ENCODE peak calls at places on chromosomes 7 and 10, in seven cellular contexts. B is tibial nerve, X is BJ, C is heart right ventricle, G is left ventricle myocardium inferior, V is mesendoderm, I is GM23338. D is an unnamed sample. For H3K36me3, the result is how much of the 10 kb centered on the place peaks cover.

GRCh38 chr10:10630281-10630680 is 387.4 kb upstream of the CELF2 start:
- DNase-seq in B (no peak), X (no peak), C (no peak), G (no peak), V (peak), I (no peak), D (no peak)

GRCh38 chr7:150964593-150965111 is 13.5 kb downstream of the KCNH2 start:
- DNase-seq in B (no peak), X (no peak), C (peak), G (peak), V (peak), I (peak), D (peak)

GRCh38 chr7:156833311-156833710 is 59.7 kb downstream of the LMBR1 start:
- DNase-seq in B (no peak), X (no peak), C (no peak), G (no peak), V (no peak), I (no peak), D (no peak)

GRCh38 chr10:28248092-28248491 is 54.8 kb downstream of the MPP7 start:
- DNase-seq in B (no peak), X (peak), C (peak), G (no peak), V (no peak), I (no peak), D (no peak)

GRCh38 chr7:12939694-12940093 is 252.3 kb downstream of the ARL4A start:
- DNase-seq in B (no peak), X (no peak), C (no peak), G (no peak), V (no peak), I (no peak), D (no peak)

GRCh38 chr7:104548861-104549260 is 220.5 kb downstream of the LHFPL3 start:
- DNase-seq in B (no peak), X (no peak), C (no peak), G (no peak), V (peak), I (peak), D (peak)

GRCh38 chr7:17903337-17903736 is 37.0 kb downstream of the SNX13 start:
- DNase-seq in B (no peak), X (no peak), C (no peak), G (no peak), V (no peak), I (no peak), D (no peak)

GRCh38 chr7:20440472-20441105 is 109.9 kb downstream of the ITGB8 start:
- DNase-seq in B (no peak), X (no peak), C (no peak), G (no peak), V (peak), I (peak), D (peak)

GRCh38 chr10:53025172-53025651 is 252.6 kb upstream of the MBL2 start:
- DNase-seq in B (no peak), X (no peak), C (no peak), G (no peak), V (no peak), I (peak), D (no peak)

GRCh38 chr7:27164381-27165088 is 802 bp downstream of the HOXA9 start:
- DNase-seq in B (no peak), X (no peak), C (no peak), G (peak), V (peak), I (peak), D (peak)

GRCh38 chr7:66741706-66742053 is 1.1 kb downstream of the RABGEF1 start:
- DNase-seq in B (no peak), X (no peak), C (no peak), G (no peak), V (no peak), I (no peak), D (no peak)

GRCh38 chr10:2278391-2278790 is 541.1 kb upstream of the ADARB2 start:
- DNase-seq in B (no peak), X (no peak), C (no peak), G (no peak), V (no peak), I (no peak), D (no peak)

GRCh38 chr10:79074732-79075131 is 6.0 kb downstream of the ZMIZ1 start:
- DNase-seq in B (no peak), X (no peak), C (no peak), G (no peak), V (no peak), I (no peak), D (no peak)

GRCh38 chr7:65827366-65827765 is 45.5 kb upstream of the VKORC1L1 start:
- DNase-seq in B (no peak), X (no peak), C (no peak), G (no peak), V (no peak), I (no peak), D (no peak)

GRCh38 chr7:22083711-22084289 is 138.1 kb upstream of the CDCA7L start:
- DNase-seq in B (no peak), X (no peak), C (no peak), G (no peak), V (no peak), I (peak), D (no peak)

GRCh38 chr7:21086688-21087087 is 300.0 kb upstream of the SP8 start:
- DNase-seq in B (no peak), X (no peak), C (no peak), G (no peak), V (no peak), I (no peak), D (no peak)

GRCh38 chr7:72019436-72019835 is 392.7 kb downstream of the CALN1 start:
- DNase-seq in B (no peak), X (no peak), C (no peak), G (no peak), V (no peak), I (no peak), D (no peak)

GRCh38 chr10:339038-339391 is 203.8 kb downstream of the ZMYND11 start:
- DNase-seq in B (no peak), X (no peak), C (no peak), G (no peak), V (no peak), I (no peak), D (peak)

GRCh38 chr10:49368256-49368655 is 27.6 kb downstream of the DRGX start:
- DNase-seq in B (no peak), X (no peak), C (no peak), G (no peak), V (no peak), I (no peak), D (no peak)

GRCh38 chr10:80474597-80474910 is 20.4 kb downstream of the TSPAN14 start:
- DNase-seq in B (no peak), X (no peak), C (no peak), G (no peak), V (peak), I (no peak), D (no peak)

GRCh38 chr10:72387187-72387586 is 32.5 kb upstream of the DNAJB12 start:
- DNase-seq in B (no peak), X (no peak), C (no peak), G (no peak), V (peak), I (no peak), D (no peak)

GRCh38 chr10:117543999-117544728 is 1.6 kb downstream of the EMX2 start:
- DNase-seq in B (no peak), X (no peak), C (no peak), G (no peak), V (peak), I (peak), D (no peak)
- H3K4me3 ChIP-seq in B (peak), X (peak), C (peak), G (peak), V (no peak), I (peak), D (no peak)

GRCh38 chr10:32951111-32951510 is 6.9 kb downstream of the ITGB1 start:
- DNase-seq in B (no peak), X (no peak), C (no peak), G (no peak), V (no peak), I (no peak), D (no peak)

GRCh38 chr10:32950457-32951109 is 7.4 kb downstream of the ITGB1 start:
- DNase-seq in B (no peak), X (no peak), C (no peak), G (no peak), V (peak), I (no peak), D (no peak)

GRCh38 chr10:32952541-32953276 is 5.3 kb downstream of the ITGB1 start:
- DNase-seq in B (no peak), X (no peak), C (no peak), G (no peak), V (no peak), I (no peak), D (no peak)

GRCh38 chr10:32953277-32953927 is 4.6 kb downstream of the ITGB1 start:
- DNase-seq in B (no peak), X (no peak), C (no peak), G (peak), V (no peak), I (no peak), D (no peak)

GRCh38 chr10:32952094-32952493 is 5.9 kb downstream of the ITGB1 start:
- DNase-seq in B (no peak), X (no peak), C (no peak), G (no peak), V (no peak), I (no peak), D (no peak)
- H3K36me3 ChIP-seq in B (under half), X (under half), C (under half), G (under half), V (under half), I (under half), D (under half)

DNA sequence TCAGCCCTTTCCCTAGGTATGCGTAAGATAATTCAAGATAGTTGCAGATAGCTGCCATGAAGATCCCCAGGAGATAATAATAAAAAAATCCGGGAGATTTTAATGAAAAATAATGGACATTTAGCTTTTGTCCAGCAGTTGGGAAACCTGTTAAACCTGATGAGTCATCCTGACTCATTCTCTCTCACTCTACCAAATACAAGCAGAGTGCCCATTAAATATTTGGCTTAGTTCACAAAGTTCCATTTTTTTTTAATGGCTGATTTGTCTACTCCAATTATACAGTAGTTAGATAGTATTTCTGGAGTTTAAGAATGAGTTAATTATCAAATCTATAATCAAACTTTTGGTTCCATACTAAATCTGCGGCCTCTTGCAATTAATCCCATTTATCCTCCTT is 2.1 kb upstream of the SHTN1 start:
- DNase-seq in B (no peak), X (peak), C (no peak), G (no peak), V (no peak), I (no peak), D (no peak)
- H3K4me3 ChIP-seq in B (no peak), X (no peak), C (no peak), G (no peak), V (no peak), I (no peak), D (no peak)

GRCh38 chr10:32929634-32930033 is 28.4 kb downstream of the ITGB1 start:
- DNase-seq in B (no peak), X (no peak), C (no peak), G (no peak), V (no peak), I (no peak), D (no peak)

GRCh38 chr10:32931593-32931992 is 26.4 kb downstream of the ITGB1 start:
- DNase-seq in B (no peak), X (no peak), C (no peak), G (no peak), V (no peak), I (no peak), D (no peak)

GRCh38 chr10:32932330-32932729 is 25.7 kb downstream of the ITGB1 start:
- DNase-seq in B (no peak), X (no peak), C (no peak), G (no peak), V (no peak), I (no peak), D (no peak)

GRCh38 chr10:32923849-32924248 is 34.2 kb downstream of the ITGB1 start:
- DNase-seq in B (no peak), X (no peak), C (no peak), G (no peak), V (no peak), I (no peak), D (no peak)

DNA sequence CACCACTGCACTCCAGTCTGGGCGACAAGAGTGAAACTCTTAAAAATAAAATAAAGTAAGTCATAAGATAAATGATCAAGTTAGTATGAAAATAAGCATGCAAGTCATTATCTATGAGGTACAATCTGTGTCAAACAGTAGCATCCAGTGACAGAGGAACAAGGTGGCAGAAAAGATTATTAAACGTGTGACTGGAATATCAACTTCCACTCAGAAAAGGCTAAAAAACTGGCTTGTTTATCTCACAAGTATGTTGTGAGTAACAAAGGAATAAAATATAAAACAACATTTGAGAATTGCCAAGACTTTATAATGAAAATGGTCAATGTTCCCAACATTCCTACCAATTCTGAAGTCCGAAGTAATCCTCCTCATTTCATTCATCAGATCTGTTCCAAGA is 30.3 kb downstream of the ITGB1 start:
- DNase-seq in B (no peak), X (no peak), C (no peak), G (no peak), V (no peak), I (no peak), D (no peak)
- H3K36me3 ChIP-seq in B (under half), X (under half), C (under half), G (half or more), V (under half), I (half or more), D (under half)

GRCh38 chr10:68559251-68559650 is 886 bp upstream of the TET1 start:
- DNase-seq in B (no peak), X (no peak), C (no peak), G (no peak), V (no peak), I (no peak), D (no peak)
- H3K4me3 ChIP-seq in B (no peak), X (no peak), C (no peak), G (no peak), V (no peak), I (peak), D (no peak)

DNA sequence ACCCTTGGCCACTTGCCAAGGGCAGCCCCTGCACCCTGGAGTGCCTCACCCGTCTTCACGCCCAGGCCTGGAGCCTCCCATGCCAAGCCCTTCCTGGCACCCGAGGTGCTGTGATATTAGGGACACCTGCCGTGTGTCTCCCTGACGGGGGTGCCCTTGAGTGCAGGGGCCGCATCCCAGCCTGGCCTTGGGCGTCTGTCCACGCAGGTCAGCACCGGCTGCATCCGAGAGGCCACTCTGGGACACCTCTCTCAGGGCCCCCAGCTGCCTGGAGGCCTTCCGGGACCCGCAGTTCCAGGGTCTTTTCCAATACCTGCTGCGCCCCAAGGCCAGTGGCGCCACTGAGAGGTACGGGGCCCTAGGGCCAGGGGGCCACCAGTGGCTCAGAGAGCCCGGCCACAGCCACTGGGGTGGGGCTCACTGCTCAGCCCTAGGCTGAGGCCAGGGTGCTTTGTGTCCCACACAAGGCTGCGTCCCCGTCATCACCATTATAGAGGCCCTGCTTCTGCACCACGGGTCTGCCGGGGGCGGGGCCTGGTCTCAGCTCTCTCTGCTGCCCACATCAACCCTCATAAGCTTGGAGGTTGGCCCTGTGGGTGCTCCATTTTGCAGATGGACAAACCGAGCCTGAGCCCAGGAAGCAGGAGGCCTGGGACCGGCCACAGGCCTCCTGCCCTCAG is 12.7 kb downstream of the AP5Z1 start:
- DNase-seq in B (no peak), X (no peak), C (no peak), G (no peak), V (no peak), I (no peak), D (no peak)
- H3K36me3 ChIP-seq in B (under half), X (under half), C (half or more), G (half or more), V (under half), I (under half), D (under half)

DNA sequence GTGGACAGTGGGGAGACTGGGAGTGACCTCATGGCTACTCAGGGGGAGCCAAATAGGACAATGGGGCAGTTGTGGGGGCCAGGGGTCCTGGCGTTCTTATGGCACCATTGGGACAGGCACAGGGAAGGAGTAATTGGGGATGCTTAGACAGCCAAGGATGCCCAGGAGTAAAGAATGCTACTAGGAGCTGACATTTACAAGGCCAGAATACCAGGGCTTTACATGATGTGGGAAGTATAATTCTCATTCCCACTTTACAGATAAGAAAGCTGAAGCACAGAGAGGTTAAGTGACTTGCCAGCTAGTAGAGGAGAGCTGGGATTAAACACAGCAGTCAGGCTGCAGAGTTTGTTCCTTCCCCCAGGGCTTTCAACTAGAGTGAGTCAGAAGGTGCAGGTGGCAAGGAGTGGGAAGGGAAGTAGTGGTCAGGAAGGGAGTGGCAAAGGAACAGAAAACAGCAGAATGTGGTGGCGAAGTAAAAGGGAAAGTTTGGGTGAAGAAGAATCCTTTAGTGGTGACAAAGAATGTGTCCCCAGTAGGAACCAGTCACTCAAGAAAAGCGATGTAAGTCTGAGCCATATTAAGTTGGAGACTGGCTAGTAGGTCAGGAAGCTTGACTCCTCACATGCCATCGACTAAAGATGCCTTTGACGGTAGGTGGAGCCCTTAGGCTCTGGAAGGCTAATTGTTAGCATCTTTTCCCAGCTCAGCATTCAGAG is 32.8 kb downstream of the CPVL start:
- DNase-seq in B (no peak), X (no peak), C (no peak), G (no peak), V (peak), I (peak), D (peak)
- H3K4me3 ChIP-seq in B (no peak), X (no peak), C (no peak), G (no peak), V (no peak), I (no peak), D (no peak)